ENCODE peak calls at places on chromosome 19, in five cellular contexts. J is suprapubic skin, F is transverse colon, M is stomach, L is HL-60. W is an unnamed sample.

GRCh38 chr19:6809262-6809661 is 36.8 kb downstream of the VAV1 start:
- DNase-seq in J (no peak), F (no peak), M (no peak), L (no peak), W (no peak)

GRCh38 chr19:926595-927043 is 784 bp downstream of the ARID3A start:
- DNase-seq in J (no peak), F (peak), M (peak), L (peak), W (peak)

GRCh38 chr19:19464339-19465098 is 50.8 kb downstream of the TSSK6 start:
- DNase-seq in J (no peak), F (no peak), M (peak), L (no peak), W (no peak)

GRCh38 chr19:6516659-6517291 is 14.1 kb upstream of the TNFSF9 start:
- DNase-seq in J (peak), F (peak), M (peak), L (peak), W (peak)

GRCh38 chr19:18408053-18408476 is 10.6 kb upstream of the LRRC25 start:
- DNase-seq in J (no peak), F (peak), M (peak), L (peak), W (peak)

GRCh38 chr19:21698215-21698614 is 69.2 kb downstream of the ZNF100 start:
- DNase-seq in J (no peak), F (no peak), M (no peak), L (no peak), W (no peak)

GRCh38 chr19:37329686-37330085 is 41.2 kb upstream of the ZNF527 start:
- DNase-seq in J (no peak), F (no peak), M (no peak), L (no peak), W (no peak)

GRCh38 chr19:36837525-36837901 is 674 bp downstream of the ZNF790 start:
- DNase-seq in J (no peak), F (no peak), M (no peak), L (no peak), W (no peak)

GRCh38 chr19:49425922-49426592 is 869 bp downstream of the GFY start:
- DNase-seq in J (peak), F (no peak), M (no peak), L (no peak), W (no peak)

GRCh38 chr19:10388957-10389356 is 8.6 kb upstream of the TYK2 start:
- DNase-seq in J (peak), F (peak), M (peak), L (peak), W (peak)

GRCh38 chr19:13102666-13103584 is at the start of gene LYL1:
- DNase-seq in J (no peak), F (peak), M (peak), L (peak), W (peak)

GRCh38 chr19:8094336-8094735 is 41.8 kb downstream of the CCL25 start:
- DNase-seq in J (no peak), F (no peak), M (no peak), L (no peak), W (no peak)

GRCh38 chr19:46639356-46640061 is 3.5 kb upstream of the GNG8 start:
- DNase-seq in J (no peak), F (peak), M (no peak), L (peak), W (peak)

GRCh38 chr19:10963865-10964264 is 3.0 kb downstream of the SMARCA4 start:
- DNase-seq in J (no peak), F (no peak), M (no peak), L (no peak), W (no peak)

GRCh38 chr19:35644987-35645679 is 3.0 kb upstream of the COX6B1 start:
- DNase-seq in J (peak), F (peak), M (peak), L (peak), W (peak)

GRCh38 chr19:31436121-31436776 is 87.0 kb upstream of the TSHZ3 start:
- DNase-seq in J (no peak), F (no peak), M (no peak), L (no peak), W (no peak)

GRCh38 chr19:1238373-1239303 is 833 bp upstream of the CBARP start:
- DNase-seq in J (no peak), F (no peak), M (no peak), L (no peak), W (no peak)

GRCh38 chr19:43432866-43433673 is 18.4 kb downstream of the TEX101 start:
- DNase-seq in J (no peak), F (peak), M (peak), L (peak), W (peak)

GRCh38 chr19:30670562-30671513 is 298.7 kb downstream of the ZNF536 start:
- DNase-seq in J (no peak), F (no peak), M (peak), L (no peak), W (peak)

GRCh38 chr19:13995017-13995728 is 10.9 kb downstream of the RFX1 start:
- DNase-seq in J (no peak), F (no peak), M (no peak), L (no peak), W (no peak)

GRCh38 chr19:30349131-30349730 is 23.0 kb upstream of the ZNF536 start:
- DNase-seq in J (no peak), F (no peak), M (no peak), L (no peak), W (no peak)

GRCh38 chr19:18789883-18790565 is 1.1 kb downstream of the COMP start:
- DNase-seq in J (no peak), F (no peak), M (no peak), L (peak), W (peak)

GRCh38 chr19:53865918-53866696 is 1.6 kb upstream of the MYADM start:
- DNase-seq in J (peak), F (peak), M (peak), L (peak), W (peak)

GRCh38 chr19:47257411-47258169 is 1.3 kb downstream of the CCDC9 start:
- DNase-seq in J (no peak), F (no peak), M (no peak), L (no peak), W (peak)

GRCh38 chr19:33310606-33311325 is 8.4 kb upstream of the CEBPA start:
- DNase-seq in J (no peak), F (peak), M (peak), L (no peak), W (no peak)

GRCh38 chr19:906480-906879 is 6.5 kb downstream of the R3HDM4 start:
- DNase-seq in J (no peak), F (no peak), M (no peak), L (no peak), W (no peak)

GRCh38 chr19:47587295-47587694 is 14.3 kb upstream of the ZNF541 start:
- DNase-seq in J (no peak), F (no peak), M (no peak), L (no peak), W (no peak)

GRCh38 chr19:33390908-33391630 is 17.6 kb downstream of the CEBPG start:
- DNase-seq in J (no peak), F (no peak), M (no peak), L (no peak), W (no peak)

GRCh38 chr19:45607071-45608029 is 5.3 kb upstream of the GPR4 start:
- DNase-seq in J (peak), F (peak), M (peak), L (peak), W (peak)
- TF ChIP-seq POLR2AphosphoS5 in J (no peak), F (no peak), M (no peak), L (no peak), W (peak)

DNA sequence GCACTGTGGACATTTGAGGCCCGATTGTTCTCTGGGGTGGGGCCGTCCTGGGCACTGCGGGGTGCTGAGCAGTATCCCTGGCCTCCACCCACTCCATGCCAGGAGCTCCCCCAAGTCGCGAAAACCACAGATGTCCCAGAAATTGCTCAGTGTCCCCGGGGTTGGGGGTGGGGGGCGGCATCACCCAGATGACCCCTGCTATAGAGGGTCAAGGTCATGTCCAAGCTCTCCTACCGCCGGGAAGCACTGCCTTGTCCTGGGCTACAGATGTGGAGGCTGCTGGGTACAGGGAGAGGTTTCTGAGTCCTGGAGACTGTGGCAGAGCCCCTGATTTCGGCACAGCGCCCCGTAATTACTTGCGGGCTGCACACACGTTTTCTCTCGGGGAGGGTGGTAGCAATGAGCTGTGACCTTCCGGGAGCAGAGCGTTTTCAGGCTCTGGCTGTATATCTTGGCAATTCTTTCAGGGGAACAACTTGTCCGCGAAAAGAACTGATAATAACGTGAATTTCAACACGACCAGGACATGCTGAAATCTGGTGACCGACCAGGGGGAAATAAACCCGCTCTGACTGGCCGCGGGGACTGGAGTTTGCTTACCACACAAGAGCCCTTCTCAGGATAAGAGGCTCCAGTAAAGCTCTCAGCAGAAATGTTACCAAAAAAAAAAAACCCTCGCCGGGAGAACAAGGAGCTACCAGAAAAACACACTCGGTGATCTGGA is 68.1 kb downstream of the GNG7 start:
- DNase-seq in J (no peak), F (no peak), M (peak), L (peak), W (peak)
- TF ChIP-seq POLR2AphosphoS5 in J (no peak), F (no peak), M (peak), L (no peak), W (peak)

DNA sequence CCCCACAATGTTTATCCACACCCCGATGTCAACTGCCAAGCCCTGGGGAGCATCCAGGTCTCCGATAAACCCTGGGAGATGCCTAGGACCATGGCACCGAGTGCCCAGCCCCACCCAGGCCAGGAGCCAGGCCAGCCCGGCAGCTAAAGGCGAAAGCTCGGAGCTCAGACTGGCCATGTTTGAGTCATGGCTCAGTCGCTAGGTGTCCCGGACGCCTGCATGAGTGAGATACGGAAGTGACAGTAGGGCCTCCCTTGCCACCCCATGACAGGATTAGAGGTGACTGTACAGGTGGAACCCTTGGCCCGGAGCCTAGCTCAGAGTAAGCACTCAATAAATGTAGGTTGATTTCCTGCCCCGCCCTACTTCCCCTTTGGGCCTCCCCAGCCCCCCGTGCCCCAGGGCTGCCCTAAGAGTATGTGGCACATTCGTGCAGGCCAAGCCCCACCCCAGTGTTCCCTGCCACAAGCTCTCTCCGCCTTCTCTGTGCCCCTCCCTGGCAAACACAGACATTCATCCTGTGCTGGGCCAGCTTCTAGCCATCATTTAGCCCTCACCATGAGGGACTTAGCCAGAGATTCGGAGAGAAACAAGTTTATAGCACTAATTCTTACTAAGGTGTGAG is 5.8 kb upstream of the TPM4 start:
- DNase-seq in J (peak), F (peak), M (peak), L (peak), W (peak)
- TF ChIP-seq POLR2AphosphoS5 in J (peak), F (peak), M (peak), L (peak), W (peak)

DNA sequence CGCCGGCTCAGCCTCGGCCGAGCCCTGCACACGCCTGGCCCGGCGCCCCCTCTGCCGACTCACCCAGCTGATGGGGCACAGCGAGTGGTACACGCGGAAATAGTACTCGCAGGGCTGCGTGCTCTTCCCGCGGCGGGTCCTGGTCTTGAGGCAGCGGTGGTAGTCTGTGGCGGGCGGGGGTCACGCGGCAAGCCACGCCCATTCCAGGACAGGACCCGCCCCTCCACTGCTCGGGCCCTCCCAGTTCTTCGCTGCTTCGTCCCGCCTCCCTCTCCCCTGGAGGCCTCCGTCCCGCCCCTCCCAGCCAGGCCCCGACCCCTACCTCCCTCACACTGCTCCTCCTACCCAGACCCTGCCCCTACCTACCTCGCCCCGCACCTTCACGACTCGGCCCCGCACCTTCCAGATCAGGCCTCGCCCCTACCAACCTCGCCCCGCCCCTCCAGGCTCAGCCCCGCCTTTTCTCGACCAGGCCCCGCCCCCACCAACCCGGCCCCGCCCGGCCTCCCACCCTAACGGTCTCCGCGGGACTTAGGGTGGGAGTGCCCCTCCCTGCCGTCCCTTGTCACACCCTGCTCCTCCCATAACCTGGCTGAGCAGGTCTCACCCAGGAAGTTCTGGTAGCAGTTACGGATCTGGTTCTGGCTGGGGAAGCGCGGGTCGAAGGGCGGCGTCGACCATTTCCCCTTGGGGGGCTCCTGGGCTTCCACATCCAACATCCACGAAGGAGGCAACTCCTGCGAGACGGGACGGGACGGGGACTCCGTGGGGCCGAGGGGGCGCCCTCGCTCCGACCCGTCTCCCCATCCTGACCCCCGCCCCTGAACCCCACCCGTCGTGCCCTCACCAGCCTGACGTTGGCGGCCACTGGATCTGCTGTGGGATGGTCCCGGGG is 469 bp downstream of the COX6B2 start:
- DNase-seq in J (no peak), F (peak), M (peak), L (no peak), W (peak)
- TF ChIP-seq POLR2AphosphoS5 in J (no peak), F (peak), M (no peak), L (no peak), W (no peak)

DNA sequence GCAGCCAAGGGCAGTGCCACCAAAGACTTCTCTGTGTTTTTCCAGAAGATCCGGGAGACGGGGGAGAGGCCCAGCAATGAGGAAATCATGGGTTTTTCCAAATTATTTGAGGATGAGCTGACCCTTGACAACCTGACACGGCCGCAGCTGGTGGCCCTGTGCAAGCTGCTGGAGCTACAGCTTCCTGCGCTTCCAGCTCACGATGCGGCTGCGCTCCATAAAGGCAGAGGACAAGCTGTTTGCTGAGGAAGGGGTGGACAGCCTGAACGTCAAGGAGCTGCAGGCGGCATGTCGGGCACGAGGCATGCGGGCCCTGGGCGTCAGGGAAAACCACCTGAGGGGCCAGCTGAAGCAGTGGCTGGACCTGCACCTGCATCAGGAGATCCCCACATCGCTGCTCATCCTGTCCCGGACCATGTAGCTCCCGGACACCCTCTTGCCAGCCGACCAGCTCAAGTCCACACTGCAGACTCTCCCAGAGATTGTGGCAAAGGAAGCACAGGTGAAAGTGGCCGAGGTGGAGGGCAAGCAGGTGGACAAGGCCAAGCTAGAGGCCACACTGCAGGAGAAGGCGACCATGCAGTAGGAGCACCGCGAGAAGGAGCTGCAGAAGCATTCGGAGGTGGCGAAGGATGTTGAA is 11.7 kb downstream of the ZSCAN1 start:
- DNase-seq in J (no peak), F (no peak), M (no peak), L (no peak), W (no peak)
- TF ChIP-seq POLR2AphosphoS5 in J (no peak), F (no peak), M (no peak), L (no peak), W (no peak)

GRCh38 chr19:51704601-51705000 is 11.5 kb downstream of the SPACA6 start:
- DNase-seq in J (peak), F (no peak), M (no peak), L (no peak), W (no peak)
- TF ChIP-seq POLR2AphosphoS5 in J (no peak), F (no peak), M (no peak), L (no peak), W (no peak)

DNA sequence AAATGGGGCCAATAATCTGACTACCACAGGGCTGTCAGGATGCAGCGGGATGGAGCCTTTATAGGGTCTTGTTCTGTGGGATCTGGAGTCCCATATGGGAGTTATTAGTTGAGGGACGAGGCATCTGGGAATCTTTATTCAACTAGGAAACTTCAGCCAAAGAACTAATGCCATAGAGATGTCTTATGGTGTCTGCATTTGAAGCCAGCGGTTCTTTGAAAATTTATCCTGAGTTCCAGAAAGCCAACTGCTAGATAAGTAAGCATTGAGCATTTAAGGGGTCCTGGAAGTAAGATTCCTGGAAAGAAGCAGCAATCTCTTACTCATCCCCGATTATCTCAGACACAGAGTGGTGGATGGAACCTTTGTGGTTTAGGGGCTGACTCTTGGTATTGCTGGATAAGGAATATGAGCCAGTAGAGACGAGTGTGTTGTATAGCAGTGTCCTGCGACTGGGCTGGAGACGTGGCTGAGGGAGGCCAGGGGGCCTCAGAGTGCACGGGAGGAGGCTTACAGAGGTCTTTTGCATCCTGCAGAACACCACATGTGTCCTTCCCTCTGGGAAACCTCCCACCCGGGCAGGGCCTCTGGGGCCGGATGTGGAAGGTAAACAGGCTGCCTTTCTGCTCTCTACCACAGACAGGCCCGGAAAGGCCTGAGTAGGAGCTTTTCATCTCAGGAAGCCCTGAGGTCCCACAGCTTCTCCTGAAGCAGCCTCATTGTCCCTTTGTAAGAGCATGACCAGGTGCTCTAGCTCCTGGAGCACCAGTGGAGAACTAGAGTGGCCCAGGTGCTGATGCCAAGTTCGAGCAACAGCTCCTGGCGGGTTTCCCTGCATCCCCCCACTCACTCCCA is 28.8 kb downstream of the ACTN4 start:
- DNase-seq in J (no peak), F (no peak), M (no peak), L (no peak), W (peak)
- TF ChIP-seq POLR2AphosphoS5 in J (no peak), F (no peak), M (peak), L (no peak), W (peak)

GRCh38 chr19:15323496-15324235 is 8.7 kb downstream of the BRD4 start:
- DNase-seq in J (no peak), F (peak), M (peak), L (peak), W (peak)
- TF ChIP-seq POLR2AphosphoS5 in J (no peak), F (no peak), M (peak), L (no peak), W (peak)